ENCODE peak calls at places on chromosomes 13 and 19, in seven cellular contexts. J, X, B, M, Y, K and S are unnamed samples. For H3K4me1, the result is how much of the 10 kb centered on the place peaks cover.

GRCh38 chr13:77980592-77980991 is 62.0 kb upstream of the EDNRB start:
- DNase-seq in J (peak), X (peak), B (no peak), M (no peak), Y (peak), K (peak), S (no peak)

GRCh38 chr13:110347535-110348308 is 40.6 kb downstream of the COL4A2 start:
- DNase-seq in J (peak), X (peak), B (no peak), M (no peak), Y (peak), K (peak), S (no peak)

GRCh38 chr19:3547301-3547731 is 8.3 kb downstream of the TEKTIP1 start:
- DNase-seq in J (peak), X (no peak), B (peak), M (no peak), Y (no peak), K (no peak), S (no peak)

GRCh38 chr13:55661505-55661904 is 1479.2 kb upstream of the PRR20A start:
- DNase-seq in J (no peak), X (no peak), B (no peak), M (no peak), Y (no peak), K (no peak), S (no peak)

GRCh38 chr13:98496239-98496668 is 80.7 kb downstream of the STK24 start:
- DNase-seq in J (no peak), X (no peak), B (no peak), M (no peak), Y (no peak), K (peak), S (no peak)

GRCh38 chr19:40464059-40465024 is 1.2 kb downstream of the BLVRB start:
- DNase-seq in J (peak), X (peak), B (peak), M (peak), Y (peak), K (peak), S (peak)

GRCh38 chr19:21092107-21092506 is 10.1 kb downstream of the ZNF714 start:
- DNase-seq in J (no peak), X (peak), B (no peak), M (no peak), Y (no peak), K (peak), S (peak)

GRCh38 chr19:884420-885211 is 8.4 kb downstream of the MED16 start:
- DNase-seq in J (no peak), X (no peak), B (no peak), M (no peak), Y (no peak), K (no peak), S (no peak)

GRCh38 chr13:85772379-85772778 is 26.8 kb downstream of the SLITRK6 start:
- DNase-seq in J (peak), X (peak), B (no peak), M (no peak), Y (no peak), K (peak), S (no peak)

GRCh38 chr13:41842029-41842428 is 118.9 kb downstream of the VWA8 start:
- DNase-seq in J (no peak), X (peak), B (no peak), M (no peak), Y (no peak), K (peak), S (no peak)

GRCh38 chr19:33225458-33225925 is at the start of gene SLC7A10:
- DNase-seq in J (no peak), X (peak), B (no peak), M (no peak), Y (no peak), K (no peak), S (no peak)
- TF ChIP-seq CTCF in J (no peak), X (no peak), B (no peak), M (no peak), Y (no peak), K (no peak), S (no peak)

GRCh38 chr13:33146843-33147611 is 130.8 kb downstream of the KL start:
- DNase-seq in J (no peak), X (no peak), B (no peak), M (no peak), Y (no peak), K (no peak), S (no peak)
- H3K4me1 ChIP-seq in J (under half), X (under half), B (under half), M (under half), Y (under half), K (under half), S (under half)

DNA sequence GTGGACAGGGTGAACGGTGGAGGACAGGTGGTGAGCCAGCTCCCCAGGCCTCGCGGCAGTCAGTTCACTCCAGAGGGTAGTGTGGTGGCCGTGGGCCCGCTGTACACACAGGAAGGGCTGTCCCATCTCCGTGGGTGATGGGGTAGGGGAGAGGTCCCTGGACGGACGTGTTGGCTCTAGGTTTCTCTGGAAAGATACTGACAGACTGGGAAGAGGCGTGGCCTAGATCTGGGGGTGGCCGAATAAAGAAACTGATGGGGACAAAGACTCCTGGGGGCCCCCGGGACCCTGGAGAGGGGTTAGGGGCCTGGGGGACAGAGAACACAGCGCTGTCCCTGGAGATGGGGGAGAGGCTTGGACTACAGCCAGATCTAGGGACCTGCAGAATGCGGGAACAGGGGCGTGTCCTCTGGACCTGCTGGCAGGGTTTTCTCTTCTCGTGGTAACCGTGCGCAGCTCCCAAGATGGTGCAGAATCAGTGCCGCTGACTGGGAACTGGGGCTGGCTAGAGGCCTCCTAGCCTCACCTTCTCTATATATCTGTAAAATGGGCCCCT is 4.0 kb upstream of the PRAM1 start:
- DNase-seq in J (peak), X (no peak), B (no peak), M (peak), Y (no peak), K (no peak), S (peak)
- TF ChIP-seq CTCF in J (peak), X (no peak), B (no peak), M (peak), Y (no peak), K (no peak), S (no peak)

GRCh38 chr19:5972355-5972731 is 5.6 kb downstream of the RANBP3 start:
- DNase-seq in J (no peak), X (no peak), B (no peak), M (no peak), Y (no peak), K (no peak), S (no peak)
- H3K4me1 ChIP-seq in J (under half), X (under half), B (under half), M (under half), Y (under half), K (under half), S (half or more)

DNA sequence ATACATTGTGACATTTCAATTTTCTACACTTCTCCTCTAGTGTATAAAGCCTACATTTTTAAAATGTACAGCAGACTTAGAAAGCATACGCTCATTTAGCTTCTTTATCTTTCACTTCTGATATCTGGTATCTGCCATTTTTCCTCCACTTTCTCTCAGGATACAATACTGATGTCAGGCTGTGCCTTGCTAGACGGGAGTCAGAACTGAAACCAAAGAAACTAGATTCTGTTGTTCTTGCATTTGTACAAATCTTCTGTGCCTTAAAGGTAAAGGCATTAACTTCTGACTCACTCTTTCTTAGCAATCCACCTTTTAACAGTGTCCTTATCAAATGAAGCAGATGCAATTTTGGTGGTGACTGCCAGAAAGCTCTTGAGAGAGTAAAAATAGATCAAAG is 370.5 kb downstream of the PCDH20 start:
- DNase-seq in J (no peak), X (no peak), B (no peak), M (no peak), Y (no peak), K (no peak), S (no peak)
- TF ChIP-seq CTCF in J (no peak), X (no peak), B (no peak), M (no peak), Y (no peak), K (no peak), S (no peak)

GRCh38 chr13:35479223-35479536 is 2.7 kb upstream of the MAB21L1 start:
- DNase-seq in J (no peak), X (no peak), B (no peak), M (no peak), Y (no peak), K (no peak), S (no peak)
- H3K4me1 ChIP-seq in J (under half), X (under half), B (under half), M (under half), Y (under half), K (under half), S (under half)

GRCh38 chr19:6822311-6822670 is 49.8 kb downstream of the VAV1 start:
- DNase-seq in J (no peak), X (no peak), B (no peak), M (no peak), Y (no peak), K (no peak), S (no peak)
- TF ChIP-seq CTCF in J (no peak), X (no peak), B (no peak), M (no peak), Y (no peak), K (no peak), S (no peak)